ENCODE peak calls at places on chromosomes 11 and 22, in five cellular contexts. One of them, this sample, is unnamed.

GRCh38 chr11:28727254-28727653 is 619.1 kb downstream of the METTL15 start:
- DNase-seq in MM.1S: no peak
- DNase-seq in mesenchymal stem cell: no peak
- DNase-seq in mammary epithelial cell: no peak
- DNase-seq in kidney: no peak
- DNase-seq in this sample: no peak

GRCh38 chr11:93630037-93630436 is 31.4 kb upstream of the CEP295 start:
- DNase-seq in mesenchymal stem cell: no peak
- DNase-seq in kidney: no peak
- DNase-seq in mammary epithelial cell: no peak
- DNase-seq in MM.1S: no peak
- DNase-seq in this sample: no peak

GRCh38 chr11:38937709-38938108 is 2339.7 kb upstream of the RAG2 start:
- DNase-seq in kidney: no peak
- DNase-seq in mesenchymal stem cell: no peak
- DNase-seq in MM.1S: no peak
- DNase-seq in mammary epithelial cell: peak
- DNase-seq in this sample: peak

GRCh38 chr11:103662880-103663279 is 373.6 kb upstream of the DDI1 start:
- DNase-seq in MM.1S: no peak
- DNase-seq in mesenchymal stem cell: peak
- DNase-seq in kidney: no peak
- DNase-seq in mammary epithelial cell: no peak
- DNase-seq in this sample: no peak

GRCh38 chr11:125649465-125650166 is 24.7 kb downstream of the CHEK1 start:
- DNase-seq in MM.1S: no peak
- DNase-seq in mesenchymal stem cell: no peak
- DNase-seq in mammary epithelial cell: no peak
- DNase-seq in kidney: no peak
- DNase-seq in this sample: no peak

GRCh38 chr11:45146072-45147016 is at the start of gene PRDM11:
- DNase-seq in kidney: peak
- DNase-seq in mammary epithelial cell: peak
- DNase-seq in MM.1S: peak
- DNase-seq in mesenchymal stem cell: peak
- DNase-seq in this sample: peak

GRCh38 chr22:35154937-35155387 is 89.0 kb downstream of the ISX start:
- DNase-seq in kidney: no peak
- DNase-seq in MM.1S: peak
- DNase-seq in mesenchymal stem cell: peak
- DNase-seq in mammary epithelial cell: peak
- DNase-seq in this sample: peak

GRCh38 chr22:23790819-23791736 is 4.3 kb downstream of the SMARCB1 start:
- DNase-seq in mammary epithelial cell: no peak
- DNase-seq in kidney: peak
- DNase-seq in MM.1S: no peak
- DNase-seq in mesenchymal stem cell: no peak
- DNase-seq in this sample: no peak

GRCh38 chr11:125128450-125128849 is 17.0 kb upstream of the TMEM218 start:
- DNase-seq in MM.1S: no peak
- DNase-seq in kidney: no peak
- DNase-seq in mesenchymal stem cell: peak
- DNase-seq in mammary epithelial cell: peak
- DNase-seq in this sample: peak

GRCh38 chr11:61994981-61995380 is 27.5 kb upstream of the FTH1 start:
- DNase-seq in MM.1S: no peak
- DNase-seq in kidney: no peak
- DNase-seq in mammary epithelial cell: no peak
- DNase-seq in mesenchymal stem cell: no peak
- DNase-seq in this sample: no peak

GRCh38 chr22:49730656-49731055 is 97.0 kb downstream of the BRD1 start:
- DNase-seq in mammary epithelial cell: no peak
- DNase-seq in mesenchymal stem cell: no peak
- DNase-seq in MM.1S: no peak
- DNase-seq in kidney: no peak
- DNase-seq in this sample: no peak

GRCh38 chr11:13388741-13389140 is 74.3 kb downstream of the BTBD10 start:
- DNase-seq in mesenchymal stem cell: no peak
- DNase-seq in kidney: no peak
- DNase-seq in mammary epithelial cell: no peak
- DNase-seq in MM.1S: no peak
- DNase-seq in this sample: no peak

GRCh38 chr22:43094085-43094484 is 4.9 kb upstream of the TTLL1 start:
- DNase-seq in MM.1S: no peak
- DNase-seq in mammary epithelial cell: peak
- DNase-seq in mesenchymal stem cell: no peak
- DNase-seq in kidney: no peak
- DNase-seq in this sample: peak

GRCh38 chr11:607020-607780 is 8.6 kb downstream of the IRF7 start:
- DNase-seq in MM.1S: no peak
- DNase-seq in mammary epithelial cell: no peak
- DNase-seq in mesenchymal stem cell: no peak
- DNase-seq in kidney: no peak
- DNase-seq in this sample: no peak

GRCh38 chr11:131889760-131890620 is 519.6 kb downstream of the NTM start:
- DNase-seq in MM.1S: no peak
- DNase-seq in mammary epithelial cell: no peak
- DNase-seq in mesenchymal stem cell: peak
- DNase-seq in kidney: no peak
- DNase-seq in this sample: no peak

GRCh38 chr22:43113516-43114251 is 3.1 kb downstream of the BIK start:
- DNase-seq in kidney: no peak
- DNase-seq in MM.1S: no peak
- DNase-seq in mammary epithelial cell: no peak
- DNase-seq in mesenchymal stem cell: no peak
- DNase-seq in this sample: peak

GRCh38 chr11:271316-271715 is 6.9 kb upstream of the NLRP6 start:
- DNase-seq in mammary epithelial cell: no peak
- DNase-seq in MM.1S: no peak
- DNase-seq in mesenchymal stem cell: no peak
- DNase-seq in kidney: peak
- DNase-seq in this sample: no peak

GRCh38 chr11:113722221-113722620 is 16.1 kb upstream of the TMPRSS5 start:
- DNase-seq in mesenchymal stem cell: no peak
- DNase-seq in mammary epithelial cell: no peak
- DNase-seq in kidney: no peak
- DNase-seq in MM.1S: no peak
- DNase-seq in this sample: no peak

GRCh38 chr11:2103666-2104523 is 35.3 kb downstream of the IGF2 start:
- DNase-seq in mesenchymal stem cell: no peak
- DNase-seq in mammary epithelial cell: no peak
- DNase-seq in MM.1S: no peak
- DNase-seq in kidney: peak
- DNase-seq in this sample: no peak

GRCh38 chr11:132981146-132981956 is 551.0 kb downstream of the OPCML start:
- DNase-seq in MM.1S: no peak
- DNase-seq in mesenchymal stem cell: no peak
- DNase-seq in kidney: no peak
- DNase-seq in mammary epithelial cell: no peak
- DNase-seq in this sample: no peak

GRCh38 chr11:43825217-43825816 is 55.3 kb upstream of the ALKBH3 start:
- DNase-seq in kidney: no peak
- DNase-seq in mammary epithelial cell: peak
- DNase-seq in mesenchymal stem cell: peak
- DNase-seq in MM.1S: no peak
- DNase-seq in this sample: peak

DNA sequence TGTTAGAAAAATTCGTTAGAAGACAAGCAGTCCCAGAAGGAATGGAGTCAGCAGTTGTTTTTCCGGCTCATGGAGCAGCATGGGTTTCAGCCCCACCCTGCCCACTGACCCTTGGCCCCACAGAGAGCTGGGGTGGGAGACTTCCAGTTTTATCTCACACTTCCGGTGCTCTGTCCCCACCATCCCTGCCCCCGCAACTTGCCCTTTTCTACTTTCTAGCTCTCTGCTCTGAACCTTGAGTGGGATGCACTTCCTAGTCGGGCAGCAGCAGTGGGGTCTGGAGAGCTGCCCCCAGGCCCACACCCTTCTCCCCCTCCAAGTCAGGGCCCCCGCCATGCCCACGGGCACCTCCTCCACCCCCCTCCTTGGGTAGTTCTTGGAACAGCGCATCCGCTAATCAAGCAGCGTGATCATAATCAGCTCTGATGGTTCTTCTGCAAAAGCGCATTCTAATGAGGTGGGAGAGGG is 184.4 kb downstream of the CEP164 start:
- DNase-seq in MM.1S: no peak
- DNase-seq in mesenchymal stem cell: no peak
- DNase-seq in mammary epithelial cell: no peak
- DNase-seq in kidney: no peak
- DNase-seq in this sample: no peak
- H3K9ac ChIP-seq in MM.1S: no peak
- H3K9ac ChIP-seq in mesenchymal stem cell: no peak
- H3K9ac ChIP-seq in mammary epithelial cell: no peak
- H3K9ac ChIP-seq in kidney: no peak
- H3K9ac ChIP-seq in this sample: no peak

GRCh38 chr11:64743591-64744543 is at the start of gene RASGRP2:
- DNase-seq in mesenchymal stem cell: peak
- DNase-seq in MM.1S: no peak
- DNase-seq in kidney: peak
- DNase-seq in mammary epithelial cell: no peak
- DNase-seq in this sample: peak

GRCh38 chr11:64744544-64745218 is 739 bp upstream of the RASGRP2 start:
- DNase-seq in kidney: no peak
- DNase-seq in mesenchymal stem cell: no peak
- DNase-seq in MM.1S: no peak
- DNase-seq in mammary epithelial cell: no peak
- DNase-seq in this sample: no peak

GRCh38 chr11:64741393-64742086 is 2.4 kb downstream of the RASGRP2 start:
- DNase-seq in mesenchymal stem cell: no peak
- DNase-seq in kidney: no peak
- DNase-seq in mammary epithelial cell: no peak
- DNase-seq in MM.1S: no peak
- DNase-seq in this sample: no peak

GRCh38 chr11:64742087-64742939 is 1.6 kb downstream of the RASGRP2 start:
- DNase-seq in kidney: peak
- DNase-seq in mammary epithelial cell: no peak
- DNase-seq in MM.1S: no peak
- DNase-seq in mesenchymal stem cell: peak
- DNase-seq in this sample: peak

DNA sequence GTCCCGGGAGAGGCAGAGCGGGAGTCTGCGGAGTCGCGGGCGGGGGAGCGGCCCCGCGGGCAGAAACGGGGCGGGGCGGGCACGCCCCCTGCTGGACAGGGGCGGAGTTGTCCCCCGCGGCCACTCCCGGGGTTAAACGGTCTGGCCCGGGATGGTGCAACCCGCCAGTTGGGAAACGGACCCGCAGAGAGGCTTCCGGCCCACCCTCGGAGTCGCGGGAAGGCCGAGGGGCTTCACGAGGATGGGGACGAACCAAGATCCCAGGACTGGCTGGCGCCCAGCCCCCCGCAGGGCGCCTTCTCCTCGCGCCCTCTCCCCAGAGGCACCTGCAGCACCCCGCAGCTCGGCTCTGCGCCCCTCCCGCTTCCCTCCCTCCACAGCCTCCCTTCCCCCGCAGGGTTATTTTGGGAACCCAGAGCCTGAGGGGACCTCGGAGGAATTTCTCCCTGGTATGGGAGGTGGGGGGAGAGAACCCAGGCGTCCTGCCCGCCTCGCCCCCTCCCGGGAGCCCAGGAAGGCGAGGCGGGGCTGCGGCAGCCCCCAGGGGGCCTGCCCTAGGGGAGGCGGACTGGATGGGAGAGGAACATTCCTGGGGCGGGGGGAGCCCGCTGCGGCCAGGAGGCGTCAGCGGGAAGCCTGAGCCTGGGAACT is 877 bp downstream of the RASGRP2 start:
- DNase-seq in MM.1S: peak
- DNase-seq in mesenchymal stem cell: peak
- DNase-seq in mammary epithelial cell: peak
- DNase-seq in kidney: peak
- DNase-seq in this sample: peak
- H3K9ac ChIP-seq in MM.1S: no peak
- H3K9ac ChIP-seq in mesenchymal stem cell: no peak
- H3K9ac ChIP-seq in mammary epithelial cell: no peak
- H3K9ac ChIP-seq in kidney: no peak
- H3K9ac ChIP-seq in this sample: no peak

DNA sequence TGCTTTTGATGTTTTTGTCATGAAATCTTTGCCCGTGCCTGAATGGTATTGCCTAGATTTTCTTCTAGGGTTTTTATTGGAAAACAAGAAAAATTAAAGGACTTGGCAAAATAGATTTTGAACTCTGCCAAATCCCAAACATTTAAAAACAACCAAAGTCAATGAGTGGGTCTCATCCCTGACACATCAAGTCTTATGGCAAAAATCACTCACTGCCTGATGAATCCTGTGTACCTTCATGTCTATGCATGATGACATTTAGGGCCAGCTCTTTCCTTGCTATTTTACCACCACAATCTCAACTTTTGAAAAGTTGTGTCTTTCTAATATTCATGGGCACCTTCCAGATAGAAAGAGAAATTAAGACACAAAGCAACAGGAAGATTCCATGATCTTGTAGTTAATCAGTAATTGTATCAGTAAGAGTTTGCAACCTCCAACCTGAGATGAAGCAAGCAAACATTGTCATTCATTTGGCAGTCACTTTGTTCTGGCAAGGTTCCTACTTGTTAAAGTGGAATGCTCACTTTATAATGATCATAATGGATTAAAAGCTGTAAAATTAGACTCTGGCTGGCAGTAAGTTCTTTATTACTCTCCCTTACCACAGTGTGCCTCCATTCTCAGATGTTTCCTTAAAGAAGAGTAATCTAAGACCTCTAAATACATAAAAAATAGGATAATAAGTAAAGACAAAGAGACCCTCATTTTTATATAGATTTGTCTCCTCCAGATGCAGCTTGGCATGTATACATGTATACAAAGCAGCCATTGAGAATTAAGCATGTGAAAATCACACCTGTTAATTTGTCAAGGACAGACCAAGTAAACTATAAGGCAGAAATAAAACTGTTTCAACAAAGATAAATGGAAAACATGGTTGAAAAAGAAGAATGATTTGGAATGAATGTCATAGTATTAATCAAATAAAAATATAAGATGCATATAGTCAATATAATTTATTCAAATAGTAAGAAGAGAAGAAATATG is 51.6 kb downstream of the ETS1 start:
- DNase-seq in kidney: no peak
- DNase-seq in MM.1S: no peak
- DNase-seq in mesenchymal stem cell: no peak
- DNase-seq in mammary epithelial cell: no peak
- DNase-seq in this sample: peak
- H3K9ac ChIP-seq in kidney: no peak
- H3K9ac ChIP-seq in MM.1S: no peak
- H3K9ac ChIP-seq in mesenchymal stem cell: no peak
- H3K9ac ChIP-seq in mammary epithelial cell: no peak
- H3K9ac ChIP-seq in this sample: no peak

DNA sequence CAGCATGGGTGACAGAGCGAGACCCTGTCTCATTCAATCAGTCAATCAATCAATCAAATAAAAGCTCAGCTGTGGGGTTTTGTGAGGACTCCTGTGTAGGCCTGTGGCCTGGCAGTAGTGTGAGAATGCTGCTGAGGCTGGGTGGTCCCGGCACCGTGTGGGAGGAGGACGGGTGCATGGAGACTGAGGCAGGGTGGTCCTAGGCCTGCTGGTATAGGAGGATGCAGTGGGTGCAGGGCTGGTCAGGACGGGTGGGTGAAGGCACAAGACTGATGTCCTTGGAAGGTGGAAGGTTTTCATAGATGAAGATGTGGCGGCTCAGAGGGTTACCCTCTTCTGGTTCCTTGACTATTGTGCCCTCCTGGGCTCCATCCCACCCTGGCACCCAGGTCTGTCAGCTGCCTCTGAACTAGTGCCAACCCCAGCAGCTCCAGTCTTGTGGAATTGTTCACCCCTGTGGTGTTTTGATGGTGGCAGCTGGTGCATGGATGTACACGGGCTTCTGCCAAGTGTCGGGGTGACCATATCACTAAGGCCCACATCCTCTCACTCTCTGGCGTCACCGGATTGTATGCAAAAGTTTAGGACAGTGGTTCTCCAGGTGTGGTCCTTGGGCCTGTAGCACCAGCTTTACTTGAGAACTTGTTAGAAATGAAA is 23.7 kb downstream of the TANGO2 start:
- DNase-seq in kidney: no peak
- DNase-seq in mesenchymal stem cell: no peak
- DNase-seq in mammary epithelial cell: no peak
- DNase-seq in MM.1S: no peak
- DNase-seq in this sample: no peak
- H3K9ac ChIP-seq in kidney: no peak
- H3K9ac ChIP-seq in mesenchymal stem cell: no peak
- H3K9ac ChIP-seq in mammary epithelial cell: no peak
- H3K9ac ChIP-seq in MM.1S: no peak
- H3K9ac ChIP-seq in this sample: no peak